ENCODE peak calls at places on chromosomes 13 and 19, in four cellular contexts. Q, P, R and U are unnamed samples.

GRCh38 chr19:50427997-50428425 is 4.7 kb upstream of the MYBPC2 start:
- DNase-seq in Q (no peak), P (no peak), R (peak; percentile 62), U (no peak)

GRCh38 chr13:81395368-81395767 is 1054.4 kb upstream of the SPRY2 start:
- DNase-seq in R (no peak), P (no peak), Q (no peak), U (peak; percentile 9)

GRCh38 chr19:4606921-4607678 is 32.2 kb upstream of the TNFAIP8L1 start:
- DNase-seq in Q (no peak), P (no peak), R (no peak), U (no peak)

GRCh38 chr19:53102701-53103140 is 501 bp downstream of the ZNF160 start:
- DNase-seq in P (no peak), Q (no peak), R (no peak), U (no peak)

GRCh38 chr13:67071918-67072598 is 158.1 kb downstream of the PCDH9 start:
- DNase-seq in R (no peak), P (no peak), Q (no peak), U (no peak)

GRCh38 chr19:45364696-45365095 is 5.7 kb downstream of the ERCC2 start:
- DNase-seq in R (no peak), Q (no peak), P (no peak), U (no peak)

GRCh38 chr13:104442541-104442940 is 1376.3 kb upstream of the SLC10A2 start:
- DNase-seq in R (no peak), P (no peak), Q (no peak), U (no peak)

GRCh38 chr19:5145521-5146511 is 176.9 kb downstream of the KDM4B start:
- DNase-seq in Q (no peak), R (no peak), P (no peak), U (no peak)

GRCh38 chr13:46062190-46062589 is 9.6 kb upstream of the ZC3H13 start:
- DNase-seq in P (no peak), R (no peak), Q (no peak), U (no peak)

GRCh38 chr13:49996951-49997895 is at the start of gene TRIM13:
- DNase-seq in P (peak; percentile 48), R (peak; percentile 53), Q (peak; percentile 79), U (peak; percentile 69)

GRCh38 chr13:99419591-99420243 is 81.6 kb upstream of the TM9SF2 start:
- DNase-seq in P (no peak), R (no peak), Q (no peak), U (no peak)

GRCh38 chr19:38559428-38560401 is 58.0 kb downstream of the MAP4K1 start:
- DNase-seq in Q (no peak), R (no peak), P (peak; percentile 99), U (no peak)

GRCh38 chr13:93473441-93474270 is 247.0 kb downstream of the GPC6 start:
- DNase-seq in Q (no peak), R (no peak), P (no peak), U (no peak)

GRCh38 chr19:41195675-41196497 is 2.9 kb downstream of the CYP2S1 start:
- DNase-seq in R (no peak), Q (no peak), P (no peak), U (no peak)

GRCh38 chr13:99258210-99258860 is at the start of gene GPR18:
- DNase-seq in Q (no peak), R (no peak), P (peak; percentile 67), U (no peak)

GRCh38 chr13:30355405-30355741 is 48.0 kb upstream of the KATNAL1 start:
- DNase-seq in P (no peak), Q (peak; percentile 49), R (no peak), U (no peak)

GRCh38 chr19:38209671-38210457 is 14.2 kb downstream of the DPF1 start:
- DNase-seq in P (no peak), R (no peak), Q (no peak), U (no peak)

GRCh38 chr19:5259750-5260149 is 80.9 kb downstream of the PTPRS start:
- DNase-seq in Q (no peak), P (no peak), R (no peak), U (no peak)

GRCh38 chr19:7970716-7971448 is 27.4 kb upstream of the TIMM44 start:
- DNase-seq in P (no peak), R (peak; percentile 34), Q (peak; percentile 47), U (peak; percentile 59)

GRCh38 chr13:35566340-35566739 is 89.9 kb upstream of the MAB21L1 start:
- DNase-seq in Q (no peak), R (no peak), P (no peak), U (no peak)

GRCh38 chr19:7556696-7557315 is 21.3 kb downstream of the PNPLA6 start:
- DNase-seq in P (no peak), R (no peak), Q (no peak), U (no peak)

GRCh38 chr19:23512151-23512925 is 117.1 kb upstream of the ZNF91 start:
- DNase-seq in Q (no peak), P (no peak), R (no peak), U (no peak)

GRCh38 chr13:106492576-106493323 is 42.7 kb downstream of the EFNB2 start:
- DNase-seq in P (no peak), Q (no peak), R (no peak), U (no peak)

GRCh38 chr19:38656171-38656981 is 8.9 kb downstream of the ACTN4 start:
- DNase-seq in R (no peak), P (no peak), Q (peak; percentile 95), U (no peak)

GRCh38 chr19:16184665-16185122 is 516 bp upstream of the FAM32A start:
- DNase-seq in Q (no peak), R (no peak), P (no peak), U (no peak)

GRCh38 chr19:1161716-1162115 is 12.4 kb downstream of the SBNO2 start:
- DNase-seq in Q (no peak), P (no peak), R (no peak), U (no peak)

GRCh38 chr13:79307866-79308298 is 98.2 kb downstream of the RBM26 start:
- DNase-seq in R (no peak), P (no peak), Q (no peak), U (no peak)

GRCh38 chr19:1668048-1668338 is 15.6 kb upstream of the TCF3 start:
- DNase-seq in R (no peak), Q (no peak), P (no peak), U (no peak)

GRCh38 chr13:47957073-47957472 is 44.0 kb downstream of the SUCLA2 start:
- DNase-seq in P (no peak), R (no peak), Q (no peak), U (no peak)

GRCh38 chr19:10422846-10423245 is 2.5 kb downstream of the PDE4A start:
- DNase-seq in Q (no peak), P (no peak), R (no peak), U (no peak)

GRCh38 chr19:413756-414420 is 4.9 kb upstream of the C2CD4C start:
- DNase-seq in R (no peak), P (no peak), Q (no peak), U (no peak)

GRCh38 chr13:93201992-93202558 is 24.5 kb upstream of the GPC6 start:
- DNase-seq in P (no peak), Q (peak; percentile 80), R (no peak), U (no peak)

GRCh38 chr13:31528176-31528575 is 211.2 kb upstream of the RXFP2 start:
- DNase-seq in R (no peak), P (no peak), Q (no peak), U (no peak)
- TF ChIP-seq SUZ12 in R (no peak), P (no peak), Q (no peak), U (no peak)

DNA sequence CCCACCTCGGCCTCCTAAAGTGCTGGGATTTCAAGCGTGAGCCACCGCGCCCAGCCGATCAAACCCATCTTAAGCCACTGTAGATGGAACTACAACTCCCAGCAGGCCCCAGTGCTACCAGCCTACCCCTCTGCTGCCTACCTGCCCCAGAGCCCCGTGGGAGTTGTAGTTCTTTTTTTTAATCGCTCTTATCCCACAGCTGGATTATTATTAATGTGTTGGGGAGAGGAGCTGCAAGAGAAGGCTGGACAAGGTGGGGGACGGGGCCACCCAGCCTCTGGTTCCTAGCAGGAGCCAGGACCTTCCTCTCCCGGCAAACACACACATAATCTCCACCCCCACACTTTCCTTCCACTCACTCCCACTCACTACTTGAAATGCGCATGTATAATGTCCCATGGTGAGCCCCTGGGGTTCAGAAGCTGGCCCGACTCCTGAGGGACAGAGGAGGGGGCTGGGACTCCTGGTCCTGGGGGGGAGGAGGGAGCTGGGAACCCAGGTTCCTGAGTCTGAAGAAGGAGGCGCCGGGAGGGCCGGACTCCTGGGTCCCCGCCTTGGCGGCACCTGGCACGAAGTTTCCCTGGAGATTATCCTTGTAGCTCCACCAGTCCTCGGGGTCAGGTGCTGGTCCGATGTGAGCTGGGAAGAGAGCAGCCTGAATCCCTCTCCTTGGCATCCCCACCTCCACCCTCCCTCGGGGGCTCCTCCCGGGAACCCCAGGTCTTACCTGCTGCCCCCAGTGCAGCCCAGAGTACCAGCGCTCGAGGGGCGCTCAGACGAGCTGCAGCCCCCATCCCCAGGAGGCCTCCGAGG is 942 bp downstream of the CA11 start:
- DNase-seq in R (no peak), P (no peak), Q (peak; percentile 53), U (no peak)
- TF ChIP-seq YY1 in R (no peak), P (peak; percentile 73), Q (peak; percentile 40), U (no peak)

DNA sequence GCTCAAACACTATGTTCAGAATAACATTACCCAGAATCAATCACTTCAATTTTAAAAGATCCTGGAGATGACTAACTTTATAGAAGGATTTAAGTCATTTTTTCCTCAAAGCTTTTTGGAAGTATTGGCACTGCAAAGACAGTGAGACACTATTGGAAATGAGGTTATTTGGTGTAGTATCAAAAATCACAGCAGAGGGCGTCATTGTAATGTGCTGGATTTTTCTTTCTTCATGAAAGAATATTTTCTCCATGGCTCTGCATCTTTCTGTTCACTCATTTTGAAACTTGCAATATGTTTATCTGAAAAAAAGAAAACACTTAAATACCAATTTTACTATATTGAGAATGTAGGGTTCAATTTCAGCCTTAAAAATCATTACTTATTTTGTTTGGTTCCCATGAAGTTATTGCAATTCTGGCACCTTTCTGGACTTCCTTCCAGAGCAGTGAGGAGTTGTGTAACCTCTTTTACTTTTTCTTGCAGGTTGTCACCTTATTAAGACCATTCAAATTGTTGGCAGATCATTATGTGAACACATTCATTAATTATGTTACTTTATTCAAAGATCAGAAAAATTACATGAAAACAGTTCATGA is 3.7 kb upstream of the CSNK1A1L start:
- DNase-seq in Q (peak; percentile 3), R (no peak), P (no peak), U (no peak)
- H3K9me3 ChIP-seq in Q (no peaks in the 10 kb centered on the region), R (no peaks in the 10 kb centered on the region), P (no peaks in the 10 kb centered on the region), U (peaks cover 10% of the 10 kb centered on the region)

GRCh38 chr13:26989261-26990007 is 182.2 kb downstream of the USP12 start:
- DNase-seq in Q (no peak), R (no peak), P (no peak), U (no peak)

GRCh38 chr13:26995159-26995558 is 176.5 kb downstream of the USP12 start:
- DNase-seq in Q (no peak), P (no peak), R (no peak), U (no peak)

GRCh38 chr13:26991508-26992181 is 180.0 kb downstream of the USP12 start:
- DNase-seq in P (no peak), R (no peak), Q (peak; percentile 97), U (no peak)

GRCh38 chr13:26993780-26994179 is 177.8 kb downstream of the USP12 start:
- DNase-seq in P (no peak), Q (no peak), R (no peak), U (no peak)

DNA sequence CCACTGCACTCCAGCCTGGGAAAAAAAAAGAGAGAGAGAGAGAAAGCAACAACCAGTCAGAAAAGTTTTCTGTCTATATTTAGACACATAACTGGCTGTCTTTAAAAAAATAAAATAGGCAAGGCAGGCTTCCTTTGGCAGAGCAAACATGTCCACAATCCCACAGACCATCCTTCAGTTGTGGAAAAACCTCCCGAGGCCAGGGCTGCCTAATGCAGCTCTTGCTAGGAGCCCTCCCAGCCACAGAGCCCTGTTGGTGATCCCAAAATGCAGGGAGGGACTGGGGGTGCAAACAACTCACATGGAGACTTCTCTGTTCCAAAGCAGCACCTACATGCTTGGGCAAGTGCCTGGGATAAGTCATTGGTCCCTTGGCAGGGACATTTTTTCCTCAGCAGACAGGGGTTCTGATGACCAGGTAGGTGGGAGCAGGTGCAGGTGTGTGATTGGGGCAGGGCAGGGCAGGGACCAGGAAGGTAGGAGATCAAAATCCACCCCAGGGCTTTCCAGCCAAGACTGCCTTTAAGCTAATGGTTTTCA is 178.6 kb downstream of the USP12 start:
- DNase-seq in Q (no peak), R (no peak), P (no peak), U (no peak)
- TF ChIP-seq SUZ12 in Q (no peak), R (no peak), P (no peak), U (no peak)